ENCODE peak calls at places on chromosomes 4 and X, in six cellular contexts. R is NCI-H2081; B is AML-193; J is activated T-helper 1 cell treated with Interleukin-2 at 50 U/mL for 16 hours; T is head of caudate nucleus; Q is activated CD4-positive, alpha-beta memory T cell treated with anti-CD3 and anti-CD28 coated beads, Interleukin-2, amount 10 ng/mL, durations not matched to agents 7 days and 5 days. W is an unnamed sample.

GRCh38 chr4:69471639-69472038 is 24.1 kb downstream of the UGT2B4 start:
- DNase-seq in R (no peak), B (no peak), J (no peak), T (no peak), Q (no peak), W (no peak)

GRCh38 chr4:61220556-61220955 is 20.4 kb downstream of the ADGRL3 start:
- DNase-seq in R (no peak), B (no peak), J (no peak), T (no peak), Q (no peak), W (no peak)

GRCh38 chr4:7146764-7147071 is 45.6 kb upstream of the SORCS2 start:
- DNase-seq in R (no peak), B (no peak), J (no peak), T (no peak), Q (no peak), W (no peak)

GRCh38 chrX:10011261-10011931 is 44.2 kb downstream of the CLDN34 start:
- DNase-seq in R (no peak), B (no peak), J (no peak), T (no peak), Q (no peak), W (no peak)

GRCh38 chr4:83438719-83439118 is 16.9 kb downstream of the HELQ start:
- DNase-seq in R (no peak), B (no peak), J (no peak), T (no peak), Q (no peak), W (no peak)

GRCh38 chr4:153001626-153002025 is 65.5 kb downstream of the FHDC1 start:
- DNase-seq in R (no peak), B (no peak), J (no peak), T (no peak), Q (no peak), W (no peak)

GRCh38 chr4:90207887-90208454 is 80.8 kb downstream of the CCSER1 start:
- DNase-seq in R (no peak), B (no peak), J (no peak), T (no peak), Q (no peak), W (no peak)

GRCh38 chr4:2285665-2286381 is 23.9 kb upstream of the MXD4 start:
- DNase-seq in R (no peak), B (no peak), J (no peak), T (no peak), Q (no peak), W (no peak)

GRCh38 chr4:186189656-186190055 is 1.7 kb upstream of the CYP4V2 start:
- DNase-seq in R (no peak), B (no peak), J (no peak), T (no peak), Q (no peak), W (no peak)

GRCh38 chr4:69907151-69907550 is 23.7 kb upstream of the CSN1S1 start:
- DNase-seq in R (no peak), B (no peak), J (no peak), T (no peak), Q (no peak), W (no peak)

GRCh38 chrX:17638731-17639130 is 98.6 kb upstream of the SCML1 start:
- DNase-seq in R (no peak), B (no peak), J (no peak), T (no peak), Q (no peak), W (no peak)

GRCh38 chr4:13783800-13784411 is 156.4 kb upstream of the BOD1L1 start:
- DNase-seq in R (no peak), B (no peak), J (no peak), T (peak), Q (no peak), W (no peak)

GRCh38 chr4:52059372-52059771 is 8.3 kb downstream of the SPATA18 start:
- DNase-seq in R (peak), B (no peak), J (no peak), T (no peak), Q (no peak), W (peak)

GRCh38 chr4:24753519-24753918 is 41.9 kb upstream of the SOD3 start:
- DNase-seq in R (no peak), B (no peak), J (no peak), T (no peak), Q (no peak), W (no peak)

GRCh38 chrX:119669424-119670037 is 23.4 kb downstream of the SEPTIN6 start:
- DNase-seq in R (no peak), B (no peak), J (no peak), T (no peak), Q (no peak), W (no peak)

GRCh38 chr4:1233641-1234277 is 15.2 kb downstream of the CTBP1 start:
- DNase-seq in R (no peak), B (no peak), J (no peak), T (no peak), Q (no peak), W (no peak)

GRCh38 chrX:150616863-150617198 is 48.4 kb downstream of the MTM1 start:
- DNase-seq in R (no peak), B (no peak), J (no peak), T (no peak), Q (no peak), W (no peak)